ENCODE peak calls at places on chromosomes 16 and 17, in four cellular contexts. One of them, this sample, is unnamed. For H3K4me1, the result is how much of the 10 kb centered on the place peaks cover.

GRCh38 chr16:79369796-79370195 is 230.7 kb downstream of the MAF start:
- DNase-seq in stomach: no peak
- DNase-seq in sigmoid colon: no peak
- DNase-seq in HCT116: no peak
- DNase-seq in this sample: no peak

GRCh38 chr17:28717578-28718316 is at the start of gene RAB34:
- DNase-seq in stomach: peak
- DNase-seq in sigmoid colon: peak
- DNase-seq in HCT116: no peak
- DNase-seq in this sample: peak

GRCh38 chr17:13492351-13493122 is 109.2 kb downstream of the HS3ST3A1 start:
- DNase-seq in sigmoid colon: no peak
- DNase-seq in HCT116: no peak
- DNase-seq in stomach: no peak
- DNase-seq in this sample: no peak

GRCh38 chr16:8798174-8798527 is 512 bp downstream of the PMM2 start:
- DNase-seq in HCT116: peak
- DNase-seq in stomach: no peak
- DNase-seq in sigmoid colon: no peak
- DNase-seq in this sample: no peak

GRCh38 chr17:50501054-50501453 is 7.2 kb upstream of the MYCBPAP start:
- DNase-seq in HCT116: peak
- DNase-seq in stomach: peak
- DNase-seq in sigmoid colon: no peak
- DNase-seq in this sample: no peak

GRCh38 chr17:29667969-29668368 is 45.3 kb upstream of the CORO6 start:
- DNase-seq in stomach: no peak
- DNase-seq in sigmoid colon: no peak
- DNase-seq in HCT116: no peak
- DNase-seq in this sample: no peak

GRCh38 chr16:57264950-57265371 is 19.5 kb downstream of the PLLP start:
- DNase-seq in HCT116: no peak
- DNase-seq in stomach: peak
- DNase-seq in sigmoid colon: peak
- DNase-seq in this sample: no peak

GRCh38 chr16:26524831-26525230 is 541.9 kb upstream of the C16orf82 start:
- DNase-seq in HCT116: no peak
- DNase-seq in stomach: no peak
- DNase-seq in sigmoid colon: no peak
- DNase-seq in this sample: no peak

GRCh38 chr17:60640503-60640902 is 37.1 kb upstream of the BCAS3 start:
- DNase-seq in HCT116: no peak
- DNase-seq in sigmoid colon: no peak
- DNase-seq in stomach: no peak
- DNase-seq in this sample: no peak

GRCh38 chr17:56833023-56833811 is 503 bp downstream of the C17orf67 start:
- DNase-seq in stomach: peak
- DNase-seq in sigmoid colon: peak
- DNase-seq in HCT116: peak
- DNase-seq in this sample: no peak

GRCh38 chr17:73284339-73284738 is 22.7 kb upstream of the CPSF4L start:
- DNase-seq in sigmoid colon: no peak
- DNase-seq in HCT116: no peak
- DNase-seq in stomach: no peak
- DNase-seq in this sample: no peak

GRCh38 chr17:5468075-5468473 is 708 bp downstream of the DHX33 start:
- DNase-seq in sigmoid colon: no peak
- DNase-seq in stomach: no peak
- DNase-seq in HCT116: no peak
- DNase-seq in this sample: no peak

GRCh38 chr17:7969434-7969833 is 33.0 kb upstream of the GUCY2D start:
- DNase-seq in sigmoid colon: peak
- DNase-seq in stomach: no peak
- DNase-seq in HCT116: no peak
- DNase-seq in this sample: no peak

GRCh38 chr16:2815299-2815771 is 1.7 kb upstream of the PRSS21 start:
- DNase-seq in HCT116: no peak
- DNase-seq in sigmoid colon: peak
- DNase-seq in stomach: no peak
- DNase-seq in this sample: peak

GRCh38 chr17:65362826-65363225 is 198.6 kb downstream of the AXIN2 start:
- DNase-seq in stomach: no peak
- DNase-seq in sigmoid colon: no peak
- DNase-seq in HCT116: no peak
- DNase-seq in this sample: no peak

GRCh38 chr17:43530303-43531081 is 15.6 kb downstream of the ETV4 start:
- DNase-seq in stomach: peak
- DNase-seq in HCT116: peak
- DNase-seq in sigmoid colon: peak
- DNase-seq in this sample: no peak

GRCh38 chr16:85017603-85018002 is 6.3 kb upstream of the ZDHHC7 start:
- DNase-seq in stomach: no peak
- DNase-seq in sigmoid colon: no peak
- DNase-seq in HCT116: no peak
- DNase-seq in this sample: no peak

GRCh38 chr17:57871863-57872262 is 22.0 kb upstream of the MRPS23 start:
- DNase-seq in HCT116: no peak
- DNase-seq in stomach: no peak
- DNase-seq in sigmoid colon: no peak
- DNase-seq in this sample: no peak
- H3K4me1 ChIP-seq in HCT116: half or more
- H3K4me1 ChIP-seq in stomach: half or more
- H3K4me1 ChIP-seq in sigmoid colon: half or more
- H3K4me1 ChIP-seq in this sample: half or more

GRCh38 chr17:59616253-59616920 is 3.3 kb upstream of the CLTC start:
- DNase-seq in stomach: no peak
- DNase-seq in sigmoid colon: no peak
- DNase-seq in HCT116: no peak
- DNase-seq in this sample: no peak
- TF ChIP-seq POLR2A in stomach: no peak
- TF ChIP-seq POLR2A in sigmoid colon: no peak
- TF ChIP-seq POLR2A in HCT116: no peak
- TF ChIP-seq POLR2A in this sample: no peak

GRCh38 chr16:1553976-1554825 is 20.7 kb downstream of the TMEM204 start:
- DNase-seq in stomach: no peak
- DNase-seq in sigmoid colon: peak
- DNase-seq in HCT116: no peak
- DNase-seq in this sample: no peak

GRCh38 chr16:1554826-1555445 is 21.5 kb downstream of the TMEM204 start:
- DNase-seq in stomach: no peak
- DNase-seq in HCT116: no peak
- DNase-seq in sigmoid colon: no peak
- DNase-seq in this sample: no peak

GRCh38 chr16:1557576-1557975 is 24.1 kb downstream of the TMEM204 start:
- DNase-seq in stomach: no peak
- DNase-seq in HCT116: no peak
- DNase-seq in sigmoid colon: no peak
- DNase-seq in this sample: no peak

GRCh38 chr16:1557074-1557473 is 23.6 kb downstream of the TMEM204 start:
- DNase-seq in sigmoid colon: no peak
- DNase-seq in HCT116: no peak
- DNase-seq in stomach: no peak
- DNase-seq in this sample: no peak

DNA sequence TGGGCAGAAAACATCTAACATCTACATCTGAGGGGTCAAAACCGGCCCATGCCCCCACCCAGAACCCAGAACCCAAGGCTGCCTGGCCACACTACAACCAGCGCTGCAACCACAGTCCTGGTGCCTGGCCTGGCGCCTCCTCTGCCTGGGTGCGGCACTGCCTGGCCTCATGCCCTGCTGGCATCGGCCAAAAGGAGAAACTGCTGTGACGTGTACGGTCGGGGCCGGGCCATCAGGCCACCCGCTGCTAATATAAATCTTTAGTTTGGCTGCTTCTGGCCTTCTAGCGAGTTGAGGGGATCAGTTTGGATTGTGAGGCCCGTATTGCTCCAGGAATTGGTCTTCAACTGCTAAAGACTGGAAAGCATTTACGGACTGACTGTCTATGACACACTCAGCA is 22.8 kb downstream of the TMEM204 start:
- DNase-seq in HCT116: no peak
- DNase-seq in stomach: peak
- DNase-seq in sigmoid colon: no peak
- DNase-seq in this sample: no peak
- TF ChIP-seq POLR2AphosphoS5 in HCT116: no peak
- TF ChIP-seq POLR2AphosphoS5 in stomach: no peak
- TF ChIP-seq POLR2AphosphoS5 in sigmoid colon: no peak
- TF ChIP-seq POLR2AphosphoS5 in this sample: no peak

GRCh38 chr16:31132979-31133599 is 2.4 kb downstream of the PRSS8 start:
- DNase-seq in sigmoid colon: no peak
- DNase-seq in stomach: no peak
- DNase-seq in HCT116: no peak
- DNase-seq in this sample: no peak
- H3K4me1 ChIP-seq in sigmoid colon: under half
- H3K4me1 ChIP-seq in stomach: half or more
- H3K4me1 ChIP-seq in HCT116: under half
- H3K4me1 ChIP-seq in this sample: half or more

DNA sequence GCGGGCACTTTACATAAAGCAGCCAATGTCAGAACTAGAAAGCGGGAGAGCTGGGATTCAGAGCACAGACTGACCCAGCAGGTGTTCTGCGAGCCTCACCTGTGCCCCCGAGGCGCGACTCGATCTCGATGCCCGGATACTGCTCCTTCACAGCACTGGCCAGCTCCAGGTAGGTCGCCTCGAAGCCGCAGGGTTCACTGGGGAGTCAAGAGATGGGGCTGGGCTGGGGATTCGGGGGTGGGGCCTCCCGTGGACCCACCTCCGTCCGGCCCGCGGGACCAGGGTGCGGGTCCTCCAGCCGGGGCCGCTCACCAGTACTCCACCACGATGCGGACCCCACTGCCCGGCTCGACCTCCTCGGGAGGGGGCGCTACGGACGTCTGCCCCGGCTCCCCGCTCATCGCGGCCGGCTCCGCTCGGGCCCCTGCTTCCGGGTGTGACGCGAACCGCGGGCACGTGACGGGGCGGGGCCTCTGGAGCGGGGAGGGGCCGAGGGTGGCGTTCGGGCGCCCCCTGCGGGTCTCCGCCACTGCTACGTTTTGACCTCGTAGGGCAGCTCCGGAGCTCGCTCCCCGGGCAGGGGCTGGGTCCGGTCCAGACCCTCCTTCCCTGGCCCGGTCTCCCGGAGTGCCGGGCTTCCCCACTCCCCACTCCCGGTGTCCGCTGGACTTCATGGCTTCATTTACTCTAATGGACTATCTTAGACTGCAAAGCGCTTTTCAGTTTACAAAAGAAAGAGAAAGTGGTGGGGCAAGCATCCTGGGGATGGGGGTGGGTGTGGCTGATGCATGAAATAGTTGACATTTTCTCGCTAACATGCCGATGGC is at the start of gene MIEN1:
- DNase-seq in HCT116: peak
- DNase-seq in stomach: peak
- DNase-seq in sigmoid colon: peak
- DNase-seq in this sample: peak
- TF ChIP-seq POLR2A in HCT116: peak
- TF ChIP-seq POLR2A in stomach: no peak
- TF ChIP-seq POLR2A in sigmoid colon: peak
- TF ChIP-seq POLR2A in this sample: peak

DNA sequence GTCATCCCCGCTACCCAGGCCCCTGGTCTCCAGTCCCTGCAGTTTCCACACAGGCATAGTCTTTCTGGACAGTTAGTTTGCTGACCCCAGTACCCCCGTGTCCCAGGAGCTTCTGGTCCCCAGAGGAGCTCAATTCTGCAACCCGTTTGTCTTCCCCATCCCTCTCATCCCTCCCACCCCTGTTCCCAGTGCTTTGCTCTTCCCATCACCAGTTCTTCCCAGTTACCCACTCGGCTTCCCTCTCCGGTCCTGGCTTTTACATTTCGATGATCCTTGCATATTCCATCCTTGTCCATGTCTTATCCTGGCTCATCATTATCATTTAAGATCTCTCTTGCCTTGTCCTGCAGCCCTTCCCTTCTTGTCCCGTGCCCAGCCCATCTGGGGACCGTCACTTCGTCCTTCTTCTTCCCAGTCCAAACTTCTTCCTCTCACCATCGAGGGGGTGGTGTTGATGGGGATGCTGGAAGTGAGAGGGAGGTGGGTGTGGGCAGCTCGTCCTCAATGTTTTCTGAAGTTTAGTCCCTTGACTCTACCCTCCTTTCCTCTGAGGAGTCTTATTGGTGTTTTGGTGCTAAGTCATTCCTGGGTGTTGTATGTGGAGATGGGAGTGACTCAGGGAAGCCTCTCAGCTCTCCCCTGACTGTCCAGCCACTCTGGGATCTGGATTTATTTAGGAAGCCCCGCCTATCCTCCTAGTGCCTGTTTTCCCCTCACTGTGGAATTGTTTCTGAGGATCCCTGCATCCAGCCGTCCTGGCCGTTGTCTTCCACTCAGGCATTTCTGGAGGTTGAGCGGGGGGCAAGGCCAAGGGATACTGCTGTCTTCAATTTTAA is 890 bp downstream of the SNX29 start:
- DNase-seq in sigmoid colon: peak
- DNase-seq in stomach: no peak
- DNase-seq in HCT116: peak
- DNase-seq in this sample: peak
- TF ChIP-seq POLR2AphosphoS5 in sigmoid colon: peak
- TF ChIP-seq POLR2AphosphoS5 in stomach: peak
- TF ChIP-seq POLR2AphosphoS5 in HCT116: no peak
- TF ChIP-seq POLR2AphosphoS5 in this sample: no peak

GRCh38 chr17:77471984-77472836 is 331.4 kb downstream of the SEC14L1 start:
- DNase-seq in HCT116: no peak
- DNase-seq in stomach: peak
- DNase-seq in sigmoid colon: peak
- DNase-seq in this sample: no peak
- H3K4me1 ChIP-seq in HCT116: half or more
- H3K4me1 ChIP-seq in stomach: half or more
- H3K4me1 ChIP-seq in sigmoid colon: half or more
- H3K4me1 ChIP-seq in this sample: half or more

DNA sequence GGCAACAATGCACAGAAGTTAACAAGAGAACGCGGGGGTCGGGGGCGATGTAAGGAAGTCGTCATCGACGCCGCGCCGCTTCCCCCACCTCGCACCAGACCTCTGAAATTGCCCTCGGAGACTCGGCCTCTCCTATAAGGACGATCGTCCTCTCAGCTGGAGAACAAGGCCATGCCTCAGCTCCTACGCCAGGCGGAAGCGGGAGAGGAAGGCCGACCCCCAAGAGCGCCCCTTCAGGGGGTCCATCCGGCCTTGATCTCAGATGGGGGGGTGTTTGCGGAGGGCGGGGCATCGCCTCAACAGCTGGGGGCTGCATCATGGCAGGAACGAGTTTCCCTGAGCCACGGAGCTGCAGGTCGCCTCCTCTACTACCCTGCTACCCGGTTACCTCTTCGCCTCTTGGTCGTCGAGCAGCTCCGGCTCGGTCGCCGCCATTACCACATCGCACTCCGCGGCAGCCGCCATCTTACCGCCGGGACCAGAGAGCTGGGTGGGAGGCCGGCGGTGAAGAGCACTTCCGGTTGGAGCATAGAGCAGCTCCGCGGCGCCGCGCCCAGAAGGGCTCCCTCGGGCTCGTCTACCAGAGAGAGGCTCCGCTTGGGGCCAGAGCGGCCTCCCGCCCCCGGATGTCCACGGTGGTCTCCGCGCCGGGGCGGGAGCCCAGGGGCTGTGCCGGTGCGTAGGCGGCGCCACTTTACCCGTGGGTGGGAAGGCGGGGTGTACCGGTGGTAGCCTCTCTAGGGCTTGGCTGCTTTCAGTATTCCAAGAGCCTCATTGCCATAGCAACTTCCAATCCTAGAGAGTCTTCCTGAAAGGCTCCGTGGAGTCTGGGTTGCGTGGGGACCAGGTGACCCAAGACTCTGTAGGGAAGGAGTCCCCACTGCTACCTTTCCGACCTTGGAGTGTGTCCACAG is at the start of gene DNAJC7:
- DNase-seq in stomach: peak
- DNase-seq in HCT116: peak
- DNase-seq in sigmoid colon: peak
- DNase-seq in this sample: peak
- TF ChIP-seq POLR2A in stomach: no peak
- TF ChIP-seq POLR2A in HCT116: peak
- TF ChIP-seq POLR2A in sigmoid colon: peak
- TF ChIP-seq POLR2A in this sample: no peak